ENCODE peak calls at places on chromosomes 3 and 15, in five cellular contexts. K is pancreas, V is foreskin fibroblast, A is BE2C, F is GM13976. C is an unnamed sample.

GRCh38 chr3:41195970-41196369 is 3.3 kb upstream of the CTNNB1 start:
- DNase-seq in A (no peak), F (no peak), V (no peak), K (peak; percentile 36), C (no peak)

GRCh38 chr3:39216176-39216790 is 23.9 kb upstream of the XIRP1 start:
- DNase-seq in A (no peak), F (peak; percentile 71), V (no peak), K (no peak), C (no peak)

GRCh38 chr15:60004846-60005351 is 788 bp downstream of the FOXB1 start:
- DNase-seq in K (no peak), A (no peak), F (no peak), V (no peak), C (peak; percentile 59)

GRCh38 chr3:72559377-72559776 is 288.9 kb downstream of the SHQ1 start:
- DNase-seq in A (no peak), K (no peak), V (no peak), F (peak; percentile 25), C (no peak)

GRCh38 chr3:22713936-22714335 is 489.2 kb upstream of the UBE2E2 start:
- DNase-seq in F (no peak), A (no peak), K (no peak), V (peak; percentile 66), C (no peak)

GRCh38 chr3:126913524-126913923 is 69.4 kb upstream of the PLXNA1 start:
- DNase-seq in K (no peak), V (no peak), F (no peak), A (no peak), C (no peak)

GRCh38 chr3:178895178-178895789 is 176.3 kb downstream of the ZMAT3 start:
- DNase-seq in A (no peak), K (no peak), V (no peak), F (no peak), C (no peak)

GRCh38 chr3:34106879-34107278 is 308.4 kb downstream of the PDCD6IP start:
- DNase-seq in K (no peak), A (peak; percentile 13), F (peak; percentile 22), V (no peak), C (peak; percentile 40)

GRCh38 chr3:58052373-58053273 is 44.4 kb downstream of the FLNB start:
- DNase-seq in V (peak; percentile 92), K (peak; percentile 69), F (no peak), A (peak; percentile 62), C (no peak)

GRCh38 chr3:29454326-29454725 is 173.5 kb downstream of the RBMS3 start:
- DNase-seq in F (no peak), V (no peak), K (no peak), A (no peak), C (no peak)

GRCh38 chr3:53225181-53225580 is 30.6 kb downstream of the TKT start:
- DNase-seq in K (no peak), A (no peak), V (no peak), F (no peak), C (no peak)

GRCh38 chr15:79929412-79929811 is 32.6 kb upstream of the MTHFS start:
- DNase-seq in A (no peak), F (no peak), K (no peak), V (no peak), C (no peak)

GRCh38 chr15:42784705-42785104 is 47.8 kb upstream of the CDAN1 start:
- DNase-seq in V (no peak), F (no peak), A (no peak), K (no peak), C (no peak)

GRCh38 chr3:159280326-159280725 is 478.5 kb downstream of the MFSD1 start:
- DNase-seq in A (no peak), K (no peak), F (no peak), V (no peak), C (no peak)

GRCh38 chr3:172107403-172107802 is 68.0 kb downstream of the FNDC3B start:
- DNase-seq in A (no peak), V (peak; percentile 35), K (no peak), F (peak; percentile 79), C (no peak)

GRCh38 chr3:72487078-72487765 is 361.0 kb downstream of the SHQ1 start:
- DNase-seq in V (peak; percentile 87), K (peak; percentile 45), F (peak; percentile 54), A (no peak), C (no peak)

GRCh38 chr3:22735373-22735772 is 467.8 kb upstream of the UBE2E2 start:
- DNase-seq in K (no peak), F (no peak), V (no peak), A (no peak), C (no peak)

GRCh38 chr3:46895204-46895660 is 17.7 kb downstream of the PTH1R start:
- DNase-seq in F (peak; percentile 85), A (peak; percentile 66), V (no peak), K (peak; percentile 74), C (peak; percentile 75)

GRCh38 chr15:77406846-77407245 is 13.1 kb downstream of the PEAK1 start:
- DNase-seq in A (no peak), K (no peak), V (no peak), F (no peak), C (no peak)

GRCh38 chr3:30518201-30518864 is 88.1 kb upstream of the TGFBR2 start:
- DNase-seq in K (peak; percentile 70), V (no peak), F (no peak), A (no peak), C (no peak)

GRCh38 chr3:135792174-135792573 is 173.4 kb upstream of the PPP2R3A start:
- DNase-seq in V (no peak), F (no peak), A (no peak), K (no peak), C (no peak)

GRCh38 chr3:45163481-45163880 is 17.3 kb upstream of the CDCP1 start:
- DNase-seq in F (no peak), V (no peak), K (no peak), A (no peak), C (no peak)

GRCh38 chr15:55094152-55094551 is 102.6 kb downstream of the RSL24D1 start:
- DNase-seq in F (no peak), K (no peak), A (no peak), V (no peak), C (no peak)

GRCh38 chr3:100449214-100449613 is 43.2 kb upstream of the TMEM45A start:
- DNase-seq in V (no peak), A (no peak), K (no peak), F (no peak), C (no peak)

GRCh38 chr15:48627260-48627969 is 18.1 kb downstream of the FBN1 start:
- DNase-seq in F (no peak), V (peak; percentile 78), K (no peak), A (no peak), C (no peak)
- TF ChIP-seq CTCF in F (no peak), V (no peak), K (no peak), A (no peak), C (no peak)

GRCh38 chr3:151085889-151086483 is 522 bp downstream of the MED12L start:
- DNase-seq in K (peak; percentile 13), F (peak; percentile 59), V (no peak), A (peak; percentile 72), C (peak; percentile 75)

GRCh38 chr3:151085227-151085888 is at the start of gene MED12L:
- DNase-seq in A (peak; percentile 91), F (peak; percentile 93), K (peak; percentile 73), V (peak; percentile 71), C (peak; percentile 88)

GRCh38 chr3:151084893-151085226 is 604 bp upstream of the MED12L start:
- DNase-seq in F (no peak), K (no peak), V (no peak), A (no peak), C (no peak)

GRCh38 chr3:151087648-151088047 is 2.2 kb downstream of the MED12L start:
- DNase-seq in F (no peak), A (no peak), K (no peak), V (no peak), C (no peak)

DNA sequence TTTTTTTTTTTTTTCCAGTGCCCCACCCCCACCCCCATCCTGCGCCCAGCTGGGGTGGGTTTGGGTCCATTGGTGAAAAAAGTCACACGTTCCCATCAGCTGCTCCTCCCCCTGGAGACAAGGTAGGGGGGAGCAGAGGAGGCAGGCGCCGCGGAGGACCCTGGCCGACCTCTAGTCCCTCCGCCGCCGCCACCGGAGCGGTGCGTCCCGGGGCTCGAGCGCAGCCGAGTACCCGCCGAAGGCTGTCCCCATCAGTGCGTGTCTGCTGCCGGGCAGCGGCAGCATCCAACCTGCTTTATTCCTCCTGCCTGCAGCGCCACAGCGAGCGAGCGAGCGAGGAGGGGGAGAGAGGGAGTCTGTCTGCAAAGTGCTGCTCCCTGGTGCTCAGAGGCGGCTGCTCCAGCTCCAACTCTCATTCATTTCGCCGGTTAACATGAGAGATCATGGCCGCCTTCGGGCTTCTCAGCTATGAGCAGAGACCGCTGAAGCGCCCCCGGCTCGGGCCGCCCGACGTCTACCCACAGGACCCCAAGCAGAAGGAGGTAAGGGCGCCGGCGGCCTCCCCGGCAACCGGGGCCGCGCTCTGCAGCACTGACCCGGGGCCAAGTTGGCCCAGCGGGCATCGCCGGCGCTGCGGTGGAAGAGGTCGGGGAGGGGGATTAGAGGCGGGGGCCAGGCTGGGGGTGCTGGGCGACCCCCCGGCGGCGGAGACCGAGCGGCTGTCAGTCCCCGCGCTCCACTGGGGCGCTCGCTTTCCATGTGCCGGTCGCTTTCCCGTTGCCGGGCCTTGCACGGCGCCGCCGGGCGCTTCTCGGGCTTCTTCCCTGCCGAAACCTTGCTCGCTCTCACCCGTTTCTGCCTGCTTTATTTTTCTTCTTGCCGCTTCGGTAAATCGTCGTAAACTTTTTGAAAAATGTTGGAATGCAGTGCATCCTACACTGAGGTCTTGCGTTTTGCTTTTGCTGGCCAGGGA is 1.3 kb downstream of the MED12L start:
- DNase-seq in A (peak; percentile 90), K (peak; percentile 74), F (peak; percentile 84), V (peak; percentile 85), C (peak; percentile 85)
- TF ChIP-seq CTCF in A (peak; percentile 57), K (no peak), F (no peak), V (peak; percentile 72), C (no peak)

GRCh38 chr3:186258968-186259367 is 103.1 kb downstream of the DGKG start:
- DNase-seq in V (no peak), A (peak; percentile 67), F (no peak), K (no peak), C (no peak)

GRCh38 chr3:186257866-186258265 is 104.2 kb downstream of the DGKG start:
- DNase-seq in F (no peak), K (no peak), A (no peak), V (peak; percentile 28), C (no peak)

GRCh38 chr3:186254676-186255665 is 107.1 kb downstream of the DGKG start:
- DNase-seq in A (no peak), F (peak; percentile 73), K (no peak), V (no peak), C (no peak)

GRCh38 chr3:186251948-186252619 is 110.0 kb downstream of the DGKG start:
- DNase-seq in K (no peak), V (no peak), F (no peak), A (peak; percentile 85), C (no peak)

GRCh38 chr3:186255703-186256331 is 106.2 kb downstream of the DGKG start:
- DNase-seq in A (no peak), V (no peak), F (peak; percentile 72), K (peak; percentile 68), C (peak; percentile 57)
- TF ChIP-seq CTCF in A (peak; percentile 22), V (peak; percentile 3), F (peak; percentile 66), K (no peak), C (no peak)

GRCh38 chr3:13798401-13798800 is 81.5 kb downstream of the WNT7A start:
- DNase-seq in V (no peak), F (no peak), K (no peak), A (no peak), C (no peak)

GRCh38 chr3:13800064-13800463 is 79.8 kb downstream of the WNT7A start:
- DNase-seq in F (no peak), K (peak; percentile 51), A (no peak), V (no peak), C (no peak)

GRCh38 chr3:13796683-13797460 is 83.0 kb downstream of the WNT7A start:
- DNase-seq in K (no peak), F (no peak), A (no peak), V (no peak), C (no peak)

GRCh38 chr3:13795816-13796215 is 84.1 kb downstream of the WNT7A start:
- DNase-seq in F (no peak), K (no peak), A (no peak), V (no peak), C (no peak)

GRCh38 chr3:13801361-13802214 is 78.3 kb downstream of the WNT7A start:
- DNase-seq in K (no peak), V (no peak), A (no peak), F (no peak), C (no peak)
- TF ChIP-seq CTCF in K (no peak), V (no peak), A (no peak), F (no peak), C (no peak)